ENCODE peak calls at places on chromosomes 7 and 10, in ten cellular contexts. T is transverse colon, C is suprapubic skin, H is SK-N-SH, W is K562, J is ovary, M is A549, K is HepG2, R is sigmoid colon, P is upper lobe of left lung. X is an unnamed sample. For H3K4me1, the result is how much of the 10 kb centered on the place peaks cover.

GRCh38 chr10:126598009-126598408 is 72.5 kb downstream of the C10orf90 start:
- DNase-seq in K (peak), T (peak), J (no peak), R (no peak), P (peak), C (no peak), M (peak), W (peak), H (peak), X (no peak)

GRCh38 chr10:6319119-6319518 is 116.4 kb downstream of the PFKFB3 start:
- DNase-seq in P (no peak), J (no peak), T (no peak), H (no peak), M (no peak), K (no peak), R (no peak), C (no peak), W (no peak), X (no peak)

GRCh38 chr7:13641699-13642098 is 347.8 kb downstream of the ETV1 start:
- DNase-seq in P (no peak), C (no peak), H (no peak), W (no peak), T (no peak), R (no peak), J (no peak), K (no peak), M (no peak), X (no peak)

GRCh38 chr10:13346912-13347234 is 1.2 kb downstream of the SEPHS1 start:
- DNase-seq in J (no peak), P (no peak), T (no peak), M (peak), C (no peak), H (peak), R (no peak), W (no peak), K (no peak), X (no peak)

GRCh38 chr7:152969335-152969734 is 209.8 kb downstream of the ACTR3B start:
- DNase-seq in H (no peak), R (no peak), T (no peak), W (no peak), C (no peak), K (no peak), P (no peak), J (no peak), M (no peak), X (no peak)

GRCh38 chr7:39621261-39621660 is 2.1 kb upstream of the RALA start:
- DNase-seq in C (no peak), H (no peak), R (no peak), M (no peak), J (no peak), P (no peak), K (no peak), T (no peak), W (no peak), X (no peak)

GRCh38 chr10:65394898-65395297 is 1530.9 kb upstream of the LRRTM3 start:
- DNase-seq in M (peak), C (no peak), P (no peak), T (no peak), J (no peak), H (no peak), W (no peak), K (no peak), R (no peak), X (no peak)

GRCh38 chr7:135160098-135160857 is 10.2 kb downstream of the CYREN start:
- DNase-seq in K (no peak), C (no peak), W (peak), H (no peak), P (no peak), R (no peak), M (no peak), T (no peak), J (no peak), X (no peak)

GRCh38 chr7:87398441-87398840 is 53.0 kb downstream of the CROT start:
- DNase-seq in J (no peak), R (no peak), K (no peak), P (no peak), H (no peak), W (no peak), T (no peak), M (no peak), C (no peak), X (no peak)

GRCh38 chr7:128889121-128889520 is 21.4 kb downstream of the KCP start:
- DNase-seq in P (no peak), T (no peak), C (no peak), R (no peak), K (no peak), H (peak), M (no peak), J (no peak), W (no peak), X (no peak)

GRCh38 chr10:100878291-100878910 is 34.4 kb upstream of the SLF2 start:
- DNase-seq in M (peak), C (no peak), T (peak), P (no peak), R (no peak), H (peak), K (peak), J (peak), W (peak), X (no peak)

GRCh38 chr10:122018951-122019413 is 30.0 kb downstream of the TACC2 start:
- DNase-seq in K (no peak), T (peak), M (no peak), R (no peak), C (no peak), W (no peak), H (no peak), P (peak), J (no peak), X (no peak)

GRCh38 chr10:78765726-78766335 is 302.9 kb upstream of the ZMIZ1 start:
- DNase-seq in W (no peak), K (no peak), T (no peak), P (peak), M (no peak), H (no peak), J (no peak), R (peak), C (peak), X (no peak)

GRCh38 chr7:14125998-14126397 is 136.5 kb upstream of the ETV1 start:
- DNase-seq in W (no peak), C (no peak), R (no peak), P (no peak), T (no peak), K (no peak), H (no peak), J (no peak), M (no peak), X (no peak)

GRCh38 chr10:90197766-90198165 is 496.4 kb downstream of the KIF20B start:
- DNase-seq in P (no peak), T (no peak), C (no peak), H (no peak), R (no peak), W (no peak), M (no peak), J (no peak), K (no peak), X (no peak)

GRCh38 chr7:105978035-105978434 is 15.0 kb downstream of the CDHR3 start:
- DNase-seq in J (no peak), W (no peak), M (no peak), K (no peak), R (no peak), C (no peak), H (no peak), T (no peak), P (peak), X (no peak)

GRCh38 chr7:141071855-141072547 is 1.9 kb upstream of the TMEM178B start:
- DNase-seq in W (no peak), M (peak), J (no peak), K (no peak), H (peak), P (no peak), C (no peak), T (no peak), R (no peak), X (no peak)

GRCh38 chr10:132113766-132114365 is 48.1 kb downstream of the JAKMIP3 start:
- DNase-seq in R (peak), K (no peak), W (no peak), M (no peak), T (no peak), J (peak), H (no peak), P (peak), C (peak), X (no peak)

GRCh38 chr7:88102686-88103085 is 117.2 kb downstream of the SRI start:
- DNase-seq in K (no peak), P (no peak), T (no peak), W (no peak), C (no peak), J (no peak), R (no peak), H (no peak), M (no peak), X (no peak)

GRCh38 chr10:19638173-19638872 is 177.9 kb upstream of the PLXDC2 start:
- DNase-seq in W (no peak), R (no peak), M (peak), H (no peak), P (peak), C (no peak), J (no peak), K (peak), T (no peak), X (peak)

GRCh38 chr10:117138838-117139580 is 939 bp upstream of the VAX1 start:
- DNase-seq in H (peak), R (no peak), J (no peak), T (no peak), W (no peak), M (no peak), K (no peak), C (no peak), P (no peak), X (no peak)

GRCh38 chr10:49297818-49298665 is 928 bp upstream of the C10orf71 start:
- DNase-seq in H (no peak), R (peak), C (no peak), W (no peak), T (no peak), K (no peak), P (no peak), M (no peak), J (no peak), X (no peak)

GRCh38 chr7:21169667-21170605 is 257.9 kb upstream of the SP4 start:
- DNase-seq in R (no peak), H (no peak), J (no peak), K (no peak), M (no peak), C (no peak), T (no peak), P (no peak), W (no peak), X (no peak)

GRCh38 chr7:74044366-74045350 is 16.7 kb downstream of the ELN start:
- DNase-seq in H (no peak), K (no peak), R (no peak), C (no peak), W (no peak), J (no peak), T (no peak), P (no peak), M (no peak), X (no peak)

GRCh38 chr7:130133029-130133774 is 62.9 kb downstream of the KLHDC10 start:
- DNase-seq in P (no peak), T (no peak), W (no peak), C (no peak), R (no peak), H (no peak), J (no peak), M (no peak), K (no peak), X (no peak)

GRCh38 chr7:1555046-1555812 is 776 bp downstream of the TMEM184A start:
- DNase-seq in W (peak), R (no peak), M (peak), T (peak), P (no peak), H (peak), C (no peak), J (peak), K (peak), X (no peak)

GRCh38 chr7:130084037-130084875 is 13.9 kb downstream of the KLHDC10 start:
- DNase-seq in R (no peak), P (no peak), T (no peak), H (no peak), M (peak), J (no peak), W (peak), C (no peak), K (peak), X (no peak)

GRCh38 chr10:132326925-132327324 is 5.1 kb upstream of the LRRC27 start:
- DNase-seq in J (no peak), W (no peak), P (no peak), H (no peak), R (peak), C (no peak), K (no peak), T (no peak), M (no peak), X (no peak)

GRCh38 chr7:98483276-98483963 is 82.5 kb upstream of the BAIAP2L1 start:
- DNase-seq in J (no peak), W (no peak), K (no peak), H (no peak), R (no peak), T (no peak), C (no peak), M (no peak), P (no peak), X (no peak)

GRCh38 chr10:21989453-21990154 is 13.9 kb downstream of the DNAJC1 start:
- DNase-seq in K (peak), W (peak), H (peak), C (no peak), R (peak), M (peak), J (peak), P (peak), T (peak), X (no peak)

GRCh38 chr10:26962835-26963234 is 102.1 kb upstream of the ABI1 start:
- DNase-seq in C (no peak), J (no peak), R (no peak), W (no peak), M (no peak), K (no peak), T (no peak), P (no peak), H (no peak), X (no peak)

GRCh38 chr7:81410471-81411117 is 359.3 kb downstream of the HGF start:
- DNase-seq in C (no peak), J (no peak), P (no peak), W (no peak), H (no peak), M (no peak), K (no peak), R (no peak), T (no peak), X (no peak)

GRCh38 chr10:97081621-97082235 is 104.0 kb downstream of the SLIT1 start:
- DNase-seq in K (peak), P (peak), J (peak), R (no peak), H (no peak), C (no peak), T (peak), M (peak), W (peak), X (no peak)

GRCh38 chr10:54993148-54993547 is 192.1 kb upstream of the PCDH15 start:
- DNase-seq in W (no peak), K (no peak), H (no peak), P (no peak), J (no peak), M (no peak), R (no peak), C (no peak), T (no peak), X (no peak)

GRCh38 chr10:53013201-53013808 is 240.7 kb upstream of the MBL2 start:
- DNase-seq in C (no peak), P (no peak), J (no peak), H (no peak), R (no peak), M (no peak), T (no peak), W (no peak), K (no peak), X (no peak)
- H3K4me3 ChIP-seq in C (no peak), P (no peak), J (no peak), H (no peak), R (no peak), M (no peak), T (no peak), W (no peak), K (no peak), X (no peak)

GRCh38 chr7:45180084-45180986 is 22.7 kb downstream of the RAMP3 start:
- DNase-seq in H (no peak), K (no peak), W (no peak), R (peak), T (no peak), P (peak), M (no peak), C (peak), J (no peak), X (no peak)

GRCh38 chr7:45182856-45183710 is 25.5 kb downstream of the RAMP3 start:
- DNase-seq in P (peak), C (peak), K (no peak), J (no peak), T (no peak), W (no peak), H (no peak), R (peak), M (no peak), X (no peak)

GRCh38 chr7:45179666-45180065 is 22.1 kb downstream of the RAMP3 start:
- DNase-seq in C (no peak), H (no peak), R (peak), K (no peak), T (no peak), P (no peak), J (no peak), W (no peak), M (no peak), X (no peak)

GRCh38 chr7:45181991-45182855 is 24.6 kb downstream of the RAMP3 start:
- DNase-seq in R (peak), T (no peak), K (no peak), W (no peak), M (no peak), H (no peak), J (no peak), C (peak), P (peak), X (no peak)

DNA sequence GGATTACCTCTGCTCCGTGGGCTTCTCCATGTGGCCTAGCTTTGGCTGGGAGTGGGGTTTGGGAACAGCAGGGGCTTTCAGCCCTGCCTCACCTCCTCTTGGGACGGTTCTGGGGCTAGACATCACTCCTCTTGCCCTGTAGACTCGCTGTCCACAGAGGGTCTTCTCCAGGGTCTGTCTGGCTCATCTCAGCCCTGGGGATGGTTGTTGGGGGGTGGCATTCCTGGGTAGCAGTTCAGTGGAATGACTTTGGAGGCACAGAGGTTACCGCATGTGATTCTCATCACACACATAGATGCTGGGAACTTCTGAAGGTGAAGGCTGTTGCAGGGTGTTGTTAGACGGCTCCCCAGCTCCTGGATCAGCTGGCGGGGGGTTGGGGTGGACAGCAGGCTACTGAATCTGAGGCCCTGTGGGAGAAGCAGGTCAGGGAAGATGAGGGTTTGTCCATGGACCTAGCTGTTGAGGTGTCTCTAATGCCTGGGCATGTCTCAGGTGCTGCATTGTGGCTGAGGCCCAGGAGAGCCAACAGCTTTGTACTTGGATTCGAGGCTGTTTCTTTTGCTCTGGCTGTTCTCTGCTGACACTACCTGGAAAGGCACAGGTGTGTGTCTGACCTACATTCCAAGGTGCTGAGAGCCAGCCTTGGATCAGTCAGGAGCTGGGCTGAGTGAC is 23.8 kb downstream of the RAMP3 start:
- DNase-seq in T (no peak), H (no peak), W (no peak), C (peak), M (no peak), P (peak), J (no peak), R (peak), K (no peak), X (no peak)
- TF ChIP-seq EP300 in T (no peak), H (no peak), W (no peak), C (no peak), M (no peak), P (no peak), J (no peak), R (no peak), K (no peak), X (no peak)

GRCh38 chr7:30308392-30308791 is 24.0 kb downstream of the ZNRF2 start:
- DNase-seq in K (no peak), R (no peak), P (no peak), H (no peak), J (no peak), T (no peak), W (no peak), C (no peak), M (no peak), X (no peak)
- H3K4me1 ChIP-seq in K (under half), R (under half), P (under half), H (under half), J (under half), T (under half), W (under half), C (under half), M (half or more), X (half or more)

GRCh38 chr7:111919690-111920179 is 286.5 kb downstream of the DOCK4 start:
- DNase-seq in H (no peak), W (no peak), P (no peak), R (no peak), K (peak), J (no peak), C (no peak), M (no peak), T (no peak), X (no peak)
- H3K4me3 ChIP-seq in H (no peak), W (no peak), P (no peak), R (no peak), K (peak), J (no peak), C (no peak), M (no peak), T (no peak), X (no peak)

GRCh38 chr10:62652114-62652513 is 152.4 kb upstream of the ADO start:
- DNase-seq in C (no peak), M (no peak), R (no peak), J (no peak), P (no peak), H (no peak), T (no peak), K (no peak), W (no peak), X (no peak)

GRCh38 chr10:62650411-62650810 is 154.1 kb upstream of the ADO start:
- DNase-seq in H (no peak), K (no peak), M (no peak), T (no peak), J (no peak), W (no peak), R (no peak), P (no peak), C (no peak), X (no peak)

GRCh38 chr10:62653254-62653653 is 151.3 kb upstream of the ADO start:
- DNase-seq in K (no peak), H (no peak), M (no peak), P (no peak), J (no peak), W (no peak), R (no peak), C (no peak), T (peak), X (no peak)

GRCh38 chr10:62652564-62652963 is 152.0 kb upstream of the ADO start:
- DNase-seq in H (no peak), R (no peak), T (no peak), M (no peak), P (no peak), C (no peak), J (no peak), K (no peak), W (no peak), X (no peak)

GRCh38 chr10:62651341-62651740 is 153.2 kb upstream of the ADO start:
- DNase-seq in J (no peak), T (no peak), M (no peak), H (no peak), P (no peak), C (no peak), W (no peak), K (no peak), R (no peak), X (no peak)
- TF ChIP-seq EP300 in J (no peak), T (no peak), M (no peak), H (no peak), P (no peak), C (no peak), W (no peak), K (no peak), R (no peak), X (no peak)